ENCODE peak calls at places on chromosomes 2 and 18, in seven cellular contexts. M is HepG2, N is Karpas-422, L is NT2/D1, A is mesenchymal stem cell, G is kidney, H is colonic mucosa. B is an unnamed sample.

GRCh38 chr18:2223859-2224258 is 347.4 kb downstream of the METTL4 start:
- DNase-seq in M (peak), N (peak), L (no peak), A (peak), G (no peak), H (peak), B (peak)

GRCh38 chr2:37882036-37882435 is 43.1 kb upstream of the RMDN2 start:
- DNase-seq in M (no peak), N (no peak), L (no peak), A (no peak), G (no peak), H (no peak), B (no peak)

GRCh38 chr2:10254373-10255188 is 48.1 kb upstream of the HPCAL1 start:
- DNase-seq in M (no peak), N (no peak), L (no peak), A (no peak), G (peak), H (no peak), B (no peak)

GRCh38 chr2:28342081-28342967 is 50.3 kb upstream of the FOSL2 start:
- DNase-seq in M (peak), N (no peak), L (no peak), A (peak), G (peak), H (peak), B (peak)

GRCh38 chr2:99845291-99845690 is 297.1 kb downstream of the AFF3 start:
- DNase-seq in M (no peak), N (no peak), L (no peak), A (peak), G (no peak), H (no peak), B (no peak)

GRCh38 chr2:96802721-96803120 is 13.3 kb upstream of the CNNM3 start:
- DNase-seq in M (no peak), N (no peak), L (no peak), A (no peak), G (peak), H (no peak), B (no peak)

GRCh38 chr18:28735731-28736130 is 558.8 kb upstream of the CDH2 start:
- DNase-seq in M (no peak), N (no peak), L (no peak), A (peak), G (no peak), H (no peak), B (peak)

GRCh38 chr2:215137741-215138340 is 585 bp downstream of the ABCA12 start:
- DNase-seq in M (no peak), N (no peak), L (no peak), A (peak), G (no peak), H (no peak), B (peak)

GRCh38 chr2:17752892-17753802 is 463 bp downstream of the SMC6 start:
- DNase-seq in M (peak), N (peak), L (peak), A (peak), G (no peak), H (peak), B (peak)

GRCh38 chr2:217950401-217950871 is 52.4 kb downstream of the TNS1 start:
- DNase-seq in M (no peak), N (no peak), L (no peak), A (no peak), G (no peak), H (no peak), B (no peak)

GRCh38 chr18:34709631-34710429 is at the start of gene DTNA:
- DNase-seq in M (no peak), N (peak), L (no peak), A (peak), G (no peak), H (no peak), B (peak)

GRCh38 chr18:59733411-59733810 is 36.2 kb upstream of the CCBE1 start:
- DNase-seq in M (no peak), N (no peak), L (no peak), A (peak), G (no peak), H (no peak), B (no peak)

GRCh38 chr2:50752228-50752627 is 279.7 kb downstream of the NRXN1 start:
- DNase-seq in M (no peak), N (no peak), L (no peak), A (no peak), G (no peak), H (no peak), B (peak)

GRCh38 chr2:95391641-95392310 is 10.7 kb upstream of the FAHD2A start:
- DNase-seq in M (peak), N (no peak), L (no peak), A (no peak), G (no peak), H (no peak), B (no peak)

GRCh38 chr18:11862468-11863137 is 11.4 kb downstream of the CHMP1B start:
- DNase-seq in M (no peak), N (peak), L (no peak), A (no peak), G (no peak), H (no peak), B (no peak)

GRCh38 chr2:24917086-24917485 is 3.0 kb downstream of the ADCY3 start:
- DNase-seq in M (no peak), N (no peak), L (no peak), A (no peak), G (no peak), H (no peak), B (peak)

GRCh38 chr18:25253779-25254178 is 98.2 kb downstream of the ZNF521 start:
- DNase-seq in M (no peak), N (no peak), L (no peak), A (no peak), G (no peak), H (no peak), B (no peak)

GRCh38 chr2:240640939-240641338 is 15.7 kb downstream of the GPR35 start:
- DNase-seq in M (peak), N (no peak), L (peak), A (no peak), G (peak), H (peak), B (peak)

GRCh38 chr2:207289295-207290018 is 123.7 kb upstream of the KLF7 start:
- DNase-seq in M (no peak), N (no peak), L (no peak), A (no peak), G (no peak), H (no peak), B (no peak)

GRCh38 chr2:159155315-159155714 is 131.2 kb downstream of the WDSUB1 start:
- DNase-seq in M (no peak), N (peak), L (no peak), A (no peak), G (peak), H (peak), B (no peak)

GRCh38 chr18:44651918-44652317 is 28.8 kb upstream of the SETBP1 start:
- DNase-seq in M (no peak), N (no peak), L (no peak), A (peak), G (no peak), H (no peak), B (peak)

GRCh38 chr2:70716131-70716766 is 51.8 kb downstream of the ADD2 start:
- DNase-seq in M (no peak), N (no peak), L (no peak), A (no peak), G (no peak), H (no peak), B (no peak)

GRCh38 chr2:189287982-189288494 is 108.5 kb upstream of the COL5A2 start:
- DNase-seq in M (peak), N (peak), L (peak), A (peak), G (no peak), H (no peak), B (peak)

GRCh38 chr2:40096360-40096759 is 317.3 kb upstream of the THUMPD2 start:
- DNase-seq in M (no peak), N (no peak), L (no peak), A (no peak), G (no peak), H (no peak), B (no peak)

DNA sequence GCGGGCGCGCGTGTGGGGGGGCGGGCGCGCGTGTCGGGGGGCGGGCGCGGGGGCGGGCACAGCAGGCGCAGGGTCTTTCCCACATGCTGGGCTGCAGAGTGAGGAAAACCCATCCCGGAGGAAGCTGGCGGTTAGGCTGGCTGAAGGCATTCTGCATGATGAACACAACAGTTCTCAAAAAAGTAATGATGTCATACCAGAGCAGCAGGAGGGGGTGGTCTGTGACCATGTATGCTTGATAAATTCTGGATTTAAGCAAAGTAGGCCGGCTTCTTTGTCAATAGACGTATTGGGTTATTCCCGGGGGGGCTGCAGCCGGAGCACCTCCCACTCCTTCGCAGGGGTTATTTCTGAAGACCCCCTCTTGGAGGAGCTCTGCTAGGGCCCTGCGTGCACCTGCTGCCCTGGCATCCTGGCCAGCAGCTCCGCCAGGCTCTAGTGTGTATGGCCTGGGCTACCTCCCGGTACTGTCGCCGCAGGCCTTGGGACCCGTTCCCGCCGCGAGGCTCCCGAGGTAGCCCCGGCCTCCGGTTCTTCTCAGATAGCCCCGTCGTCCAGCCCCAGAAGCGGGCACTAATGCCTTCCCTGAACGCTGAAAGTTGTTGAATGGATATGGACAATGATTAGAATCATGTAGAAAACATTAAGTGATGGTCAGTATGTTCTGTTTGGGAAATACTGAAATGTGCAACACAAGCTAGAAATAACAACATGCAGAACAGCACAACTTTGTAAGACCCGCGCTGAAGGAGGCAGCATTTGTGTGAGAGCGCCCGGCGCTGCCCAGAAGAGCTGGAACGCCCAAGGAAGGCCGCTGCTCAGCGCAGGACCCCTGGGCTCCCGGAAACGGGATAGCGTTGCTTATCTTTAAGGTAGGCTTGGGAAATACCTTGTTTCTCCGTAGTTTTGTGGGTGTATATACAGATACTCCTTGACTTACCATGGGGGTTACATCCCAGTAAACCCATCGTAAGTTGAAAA is 101.4 kb upstream of the RAB6C start:
- DNase-seq in M (no peak), N (peak), L (no peak), A (peak), G (no peak), H (peak), B (peak)
- H3K9ac ChIP-seq in M (no peak), N (peak), L (peak), A (peak), G (no peak), H (peak), B (peak)

DNA sequence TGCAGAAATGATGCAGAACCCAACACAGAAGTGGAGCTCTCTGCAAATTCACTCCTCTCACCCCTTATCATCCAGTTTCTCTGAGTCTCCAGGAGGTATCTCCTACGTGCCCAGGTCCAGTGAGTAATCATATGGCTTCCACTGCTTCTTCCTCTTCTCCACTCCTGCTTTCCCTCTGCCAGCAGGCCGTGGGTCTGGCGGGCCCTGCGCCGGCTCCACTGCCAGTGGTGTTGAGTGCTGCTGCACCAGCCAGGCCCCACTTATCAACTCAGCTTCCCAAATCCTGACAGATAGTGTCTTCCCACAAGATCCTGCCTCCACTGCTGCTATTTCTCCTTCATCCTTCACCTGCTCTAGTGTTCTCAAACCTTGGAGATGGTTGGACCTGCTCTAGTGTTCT is 227.6 kb upstream of the PARD3B start:
- DNase-seq in M (no peak), N (no peak), L (no peak), A (no peak), G (no peak), H (no peak), B (no peak)
- H3K9ac ChIP-seq in M (no peak), N (no peak), L (no peak), A (no peak), G (no peak), H (no peak), B (no peak)

GRCh38 chr2:19031642-19032041 is 326.8 kb downstream of the OSR1 start:
- DNase-seq in M (no peak), N (no peak), L (no peak), A (no peak), G (no peak), H (no peak), B (no peak)
- H3K9ac ChIP-seq in M (no peak), N (no peak), L (no peak), A (no peak), G (no peak), H (no peak), B (no peak)

GRCh38 chr2:238160206-238161129 is 1.7 kb downstream of the ERFE start:
- DNase-seq in M (peak), N (peak), L (no peak), A (peak), G (peak), H (no peak), B (no peak)
- H3K9ac ChIP-seq in M (no peak), N (peak), L (peak), A (no peak), G (no peak), H (no peak), B (peak)

GRCh38 chr2:231925303-231926179 is 655 bp downstream of the NPPC start:
- DNase-seq in M (peak), N (peak), L (peak), A (peak), G (peak), H (peak), B (peak)

GRCh38 chr2:231924889-231925275 is 1.3 kb downstream of the NPPC start:
- DNase-seq in M (no peak), N (no peak), L (no peak), A (peak), G (no peak), H (no peak), B (no peak)

GRCh38 chr2:231927566-231927890 is 1.3 kb upstream of the NPPC start:
- DNase-seq in M (no peak), N (no peak), L (no peak), A (no peak), G (peak), H (peak), B (no peak)

GRCh38 chr2:231926761-231927565 is 767 bp upstream of the NPPC start:
- DNase-seq in M (no peak), N (no peak), L (no peak), A (no peak), G (peak), H (no peak), B (no peak)

GRCh38 chr2:231926180-231926741 is at the start of gene NPPC:
- DNase-seq in M (peak), N (peak), L (peak), A (peak), G (peak), H (peak), B (peak)
- H3K9ac ChIP-seq in M (no peak), N (peak), L (peak), A (no peak), G (no peak), H (peak), B (no peak)

GRCh38 chr2:110864721-110865120 is 132.3 kb downstream of the ACOXL start:
- DNase-seq in M (no peak), N (no peak), L (no peak), A (no peak), G (no peak), H (no peak), B (no peak)
- H3K9ac ChIP-seq in M (no peak), N (no peak), L (no peak), A (no peak), G (no peak), H (no peak), B (no peak)

B was measured in adipocyte.